ENCODE peak calls at places on chromosomes 13 and 19, in six cellular contexts. U is CD4-positive, alpha-beta T cell; F is H9; X is heart right ventricle; T is heart left ventricle; C is LNCaP clone FGC. K is an unnamed sample.
A peak's percentile ranks its signal among the peaks of the same experiment; 100 is the strongest.

GRCh38 chr19:33763661-33764343 is 32.9 kb upstream of the KCTD15 start:
- DNase-seq in C (no peak), U (no peak), T (peak; percentile 60), F (no peak), X (no peak), K (no peak)

GRCh38 chr19:48480476-48481190 is 11.5 kb downstream of the CYTH2 start:
- DNase-seq in U (peak; percentile 32), X (peak; percentile 53), C (no peak), T (no peak), F (no peak), K (no peak)

GRCh38 chr19:1161716-1162115 is 12.4 kb downstream of the SBNO2 start:
- DNase-seq in X (no peak), U (no peak), F (no peak), T (peak; percentile 28), C (no peak), K (no peak)

GRCh38 chr13:101624981-101625380 is 172.5 kb downstream of the ITGBL1 start:
- DNase-seq in U (no peak), F (no peak), C (no peak), X (no peak), T (no peak), K (no peak)

GRCh38 chr13:93023929-93024328 is 202.7 kb upstream of the GPC6 start:
- DNase-seq in F (no peak), C (no peak), T (no peak), X (no peak), U (no peak), K (no peak)

GRCh38 chr13:59318320-59318930 is 845.3 kb downstream of the DIAPH3 start:
- DNase-seq in C (peak; percentile 13), F (peak; percentile 71), U (peak; percentile 14), X (peak; percentile 83), T (peak; percentile 77), K (peak; percentile 9)

GRCh38 chr13:99435116-99435515 is 66.2 kb upstream of the TM9SF2 start:
- DNase-seq in F (no peak), C (no peak), T (no peak), U (no peak), X (no peak), K (no peak)

GRCh38 chr19:35061583-35062373 is 20.3 kb downstream of the HPN start:
- DNase-seq in C (no peak), F (no peak), U (no peak), X (no peak), T (no peak), K (no peak)

GRCh38 chr19:32622002-32622401 is 41.0 kb downstream of the PDCD5 start:
- DNase-seq in T (no peak), F (no peak), X (no peak), U (no peak), C (no peak), K (no peak)

GRCh38 chr13:108917581-108917980 is 288.2 kb downstream of the MYO16 start:
- DNase-seq in C (no peak), F (no peak), X (no peak), T (no peak), U (no peak), K (no peak)

GRCh38 chr13:111204438-111205177 is 89.5 kb downstream of the ARHGEF7 start:
- DNase-seq in C (no peak), X (no peak), F (peak; percentile 64), U (no peak), T (peak; percentile 83), K (no peak)

GRCh38 chr13:111972261-111972780 is 94.6 kb upstream of the SOX1 start:
- DNase-seq in C (no peak), X (no peak), U (no peak), F (peak; percentile 42), T (no peak), K (no peak)

GRCh38 chr13:84430015-84430414 is 547.7 kb upstream of the SLITRK1 start:
- DNase-seq in F (no peak), U (no peak), X (no peak), T (no peak), C (no peak), K (no peak)

GRCh38 chr19:10510301-10510802 is 6.9 kb downstream of the S1PR5 start:
- DNase-seq in X (no peak), U (peak; percentile 62), T (no peak), C (no peak), F (peak; percentile 74), K (no peak)

GRCh38 chr13:89812856-89813255 is 1534.6 kb upstream of the MIR17HG start:
- DNase-seq in F (no peak), T (no peak), X (no peak), C (no peak), U (no peak), K (no peak)

GRCh38 chr19:48837081-48837524 is 812 bp upstream of the HSD17B14 start:
- DNase-seq in U (peak; percentile 55), T (peak; percentile 89), C (no peak), F (peak; percentile 98), X (peak; percentile 89), K (peak; percentile 60)

GRCh38 chr13:108915095-108915633 is 285.8 kb downstream of the MYO16 start:
- DNase-seq in T (no peak), C (no peak), U (no peak), X (no peak), F (no peak), K (no peak)

GRCh38 chr13:51347099-51347498 is 7.6 kb downstream of the SERPINE3 start:
- DNase-seq in T (no peak), C (no peak), U (no peak), X (no peak), F (peak; percentile 57), K (no peak)

GRCh38 chr19:5250127-5250659 is 90.4 kb downstream of the PTPRS start:
- DNase-seq in X (peak; percentile 74), T (peak; percentile 83), C (no peak), U (no peak), F (no peak), K (peak; percentile 87)

GRCh38 chr13:21625366-21625765 is 21.4 kb upstream of the MICU2 start:
- DNase-seq in C (peak; percentile 13), F (no peak), U (no peak), X (no peak), T (no peak), K (no peak)

GRCh38 chr13:44331912-44332840 is 41.4 kb upstream of the SERP2 start:
- DNase-seq in X (peak; percentile 85), C (no peak), T (peak; percentile 81), U (no peak), F (no peak), K (peak; percentile 45)

GRCh38 chr13:106038752-106039151 is 496.7 kb downstream of the EFNB2 start:
- DNase-seq in C (no peak), F (no peak), X (no peak), U (no peak), T (no peak), K (no peak)

GRCh38 chr13:95536629-95537241 is 15.8 kb upstream of the CLDN10 start:
- DNase-seq in T (no peak), C (peak; percentile 65), F (no peak), U (no peak), X (no peak), K (no peak)

GRCh38 chr19:8036438-8037099 is 16.0 kb upstream of the CCL25 start:
- DNase-seq in T (no peak), C (no peak), X (no peak), U (no peak), F (no peak), K (no peak)

GRCh38 chr19:57410748-57411671 is at the start of gene ZNF17:
- DNase-seq in X (peak; percentile 96), C (peak; percentile 83), T (peak; percentile 96), U (peak; percentile 81), F (peak; percentile 95), K (peak; percentile 95)

GRCh38 chr19:57403737-57404537 is 7.0 kb upstream of the ZNF17 start:
- DNase-seq in C (no peak), U (no peak), X (no peak), T (no peak), F (no peak), K (no peak)

GRCh38 chr19:57406516-57407123 is 4.3 kb upstream of the ZNF17 start:
- DNase-seq in X (peak; percentile 56), F (peak; percentile 91), C (no peak), T (peak; percentile 65), U (peak; percentile 61), K (peak; percentile 31)
- TF ChIP-seq CTCF in X (peak; percentile 66), F (peak; percentile 90), C (peak; percentile 91), T (peak; percentile 72), U (peak; percentile 74), K (peak; percentile 47)

DNA sequence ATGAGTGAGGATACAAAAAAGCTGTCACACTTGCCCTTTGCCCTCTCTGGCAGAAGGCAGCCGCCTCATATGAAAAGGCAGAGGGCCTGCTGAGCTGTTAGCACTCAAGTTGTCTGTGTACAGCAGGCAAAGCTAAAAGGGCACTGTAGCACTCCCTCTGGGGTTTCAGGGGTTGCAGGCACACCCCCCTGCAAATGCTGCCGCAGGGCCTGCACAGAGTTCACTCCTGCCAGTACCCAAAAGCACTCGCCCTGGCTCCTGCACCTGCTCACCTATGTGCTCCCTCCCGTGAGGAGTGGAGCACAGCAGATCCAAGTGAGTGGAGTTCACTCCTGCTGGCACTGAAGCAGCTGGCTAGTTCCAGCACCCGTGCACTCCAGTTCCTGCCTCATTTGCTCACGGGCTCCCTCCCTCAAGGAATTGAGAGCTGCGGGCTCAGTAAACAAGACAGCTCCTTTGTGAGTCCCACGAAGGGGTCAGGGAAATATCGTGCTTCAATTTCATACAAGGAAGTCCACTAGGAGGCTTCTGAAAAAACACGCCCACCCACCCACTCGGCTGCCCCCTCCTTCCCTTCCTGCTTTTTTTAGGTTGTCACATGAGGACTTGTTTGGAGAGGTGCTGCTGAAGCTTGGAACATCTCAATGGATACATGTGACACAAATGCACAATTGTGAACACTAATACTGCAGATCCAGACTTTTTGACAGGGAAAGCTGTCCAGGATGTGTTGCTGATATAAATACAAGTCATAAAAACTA is 9.9 kb upstream of the RCBTB2 start:
- DNase-seq in U (no peak), F (peak; percentile 52), C (no peak), T (peak; percentile 81), X (peak; percentile 70), K (peak; percentile 42)
- TF ChIP-seq CTCF in U (no peak), F (no peak), C (no peak), T (no peak), X (peak; percentile 23), K (no peak)

GRCh38 chr13:47287291-47287751 is 390.5 kb upstream of the HTR2A start:
- DNase-seq in T (no peak), C (no peak), F (no peak), X (no peak), U (no peak), K (no peak)
- TF ChIP-seq CTCF in T (no peak), C (no peak), F (no peak), X (no peak), U (no peak), K (no peak)

DNA sequence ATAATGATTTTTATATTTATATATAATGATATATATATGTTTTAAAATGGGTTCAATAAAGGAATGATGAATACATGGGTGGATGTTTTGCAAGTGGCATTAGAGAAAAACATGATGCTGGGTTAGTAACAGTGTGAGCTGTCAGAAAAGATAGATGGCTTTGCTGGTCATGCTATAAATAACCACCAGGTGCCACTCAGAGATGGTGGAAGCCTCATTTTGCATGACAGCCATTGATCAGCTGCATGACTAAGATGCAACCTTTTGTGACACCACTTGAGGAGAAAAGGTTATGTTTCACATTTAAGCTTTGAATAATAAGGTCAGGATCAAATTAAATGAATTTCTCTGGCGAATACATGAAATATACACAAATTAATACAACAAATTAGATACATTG is 737.7 kb downstream of the PCDH9 start:
- DNase-seq in C (peak; percentile 1), U (no peak), X (no peak), F (peak; percentile 37), T (no peak), K (no peak)
- TF ChIP-seq CTCF in C (peak; percentile 49), U (no peak), X (peak; percentile 20), F (peak; percentile 69), T (peak; percentile 25), K (no peak)

K was measured in prostate gland.